ENCODE peak calls at places on chromosomes 1 and 21, in five cellular contexts. V, C, B, U and S are unnamed samples.

GRCh38 chr1:203645996-203646395 is 19.4 kb downstream of the ATP2B4 start:
- DNase-seq in V (peak; percentile 66), C (no peak), B (no peak), U (no peak), S (no peak)

GRCh38 chr1:3319874-3320245 is 134.6 kb upstream of the ARHGEF16 start:
- DNase-seq in U (no peak), V (peak; percentile 49), C (peak; percentile 70), B (peak; percentile 72), S (peak; percentile 89)

GRCh38 chr1:39721664-39722063 is 17.0 kb upstream of the PPIE start:
- DNase-seq in B (no peak), U (no peak), C (no peak), V (no peak), S (no peak)

GRCh38 chr1:59707216-59707615 is 107.5 kb upstream of the HOOK1 start:
- DNase-seq in B (no peak), U (no peak), C (peak; percentile 7), V (peak; percentile 98), S (no peak)

GRCh38 chr21:37454869-37455503 is 88.4 kb downstream of the DYRK1A start:
- DNase-seq in V (no peak), U (no peak), B (peak; percentile 28), C (peak; percentile 41), S (no peak)

GRCh38 chr1:171718216-171718615 is 23.6 kb downstream of the VAMP4 start:
- DNase-seq in U (no peak), C (no peak), V (peak; percentile 33), B (no peak), S (no peak)

GRCh38 chr1:20829531-20829930 is 42.4 kb upstream of the HP1BP3 start:
- DNase-seq in V (peak; percentile 46), U (no peak), B (no peak), C (no peak), S (no peak)

GRCh38 chr1:9262096-9262495 is 27.5 kb downstream of the H6PD start:
- DNase-seq in U (no peak), C (no peak), V (no peak), B (no peak), S (no peak)

GRCh38 chr1:9261496-9261895 is 26.9 kb downstream of the H6PD start:
- DNase-seq in U (no peak), C (no peak), B (no peak), V (no peak), S (no peak)

GRCh38 chr21:39968010-39968409 is 100.8 kb downstream of the PCP4 start:
- DNase-seq in B (no peak), V (no peak), U (no peak), C (no peak), S (no peak)

GRCh38 chr21:31172328-31172727 is 134.1 kb upstream of the KRTAP19-8 start:
- DNase-seq in V (no peak), U (no peak), C (no peak), B (no peak), S (no peak)

GRCh38 chr1:24727490-24728214 is 17.6 kb upstream of the CLIC4 start:
- DNase-seq in B (no peak), V (peak; percentile 93), U (peak; percentile 71), C (no peak), S (no peak)

GRCh38 chr1:56073614-56074356 is 505.6 kb downstream of the PLPP3 start:
- DNase-seq in U (no peak), V (peak; percentile 88), B (no peak), C (no peak), S (no peak)

GRCh38 chr1:24168246-24168645 is 18.8 kb downstream of the IFNLR1 start:
- DNase-seq in V (no peak), C (no peak), U (no peak), B (no peak), S (no peak)

GRCh38 chr1:36482724-36483388 is at the start of gene CSF3R:
- DNase-seq in V (no peak), U (no peak), B (no peak), C (no peak), S (no peak)

GRCh38 chr1:44890007-44890406 is 47.0 kb upstream of the PTCH2 start:
- DNase-seq in U (no peak), B (no peak), V (no peak), C (peak; percentile 38), S (no peak)

GRCh38 chr1:36352910-36353878 is 29.7 kb upstream of the EVA1B start:
- DNase-seq in V (peak; percentile 79), U (no peak), B (no peak), C (no peak), S (no peak)

GRCh38 chr1:210125143-210125542 is 107.5 kb upstream of the SERTAD4 start:
- DNase-seq in U (no peak), B (peak; percentile 26), C (no peak), V (no peak), S (no peak)

GRCh38 chr1:9942399-9942938 is 722 bp downstream of the LZIC start:
- DNase-seq in V (peak; percentile 72), U (peak; percentile 55), B (peak; percentile 66), C (peak; percentile 74), S (peak; percentile 58)

GRCh38 chr1:162878000-162878596 is 17.1 kb upstream of the CCDC190 start:
- DNase-seq in C (peak; percentile 67), B (peak; percentile 33), V (peak; percentile 80), U (no peak), S (peak; percentile 45)
- TF ChIP-seq MXI1 in C (no peak), B (peak; percentile 38), V (no peak), U (no peak), S (no peak)

GRCh38 chr1:93612510-93612909 is 69.1 kb downstream of the BCAR3 start:
- DNase-seq in V (no peak), U (no peak), B (no peak), C (no peak), S (no peak)
- H3K27me3 ChIP-seq in V (no peaks in the 10 kb centered on the region), U (no peaks in the 10 kb centered on the region), B (no peaks in the 10 kb centered on the region), C (peaks cover 22% of the 10 kb centered on the region), S (no peaks in the 10 kb centered on the region)

DNA sequence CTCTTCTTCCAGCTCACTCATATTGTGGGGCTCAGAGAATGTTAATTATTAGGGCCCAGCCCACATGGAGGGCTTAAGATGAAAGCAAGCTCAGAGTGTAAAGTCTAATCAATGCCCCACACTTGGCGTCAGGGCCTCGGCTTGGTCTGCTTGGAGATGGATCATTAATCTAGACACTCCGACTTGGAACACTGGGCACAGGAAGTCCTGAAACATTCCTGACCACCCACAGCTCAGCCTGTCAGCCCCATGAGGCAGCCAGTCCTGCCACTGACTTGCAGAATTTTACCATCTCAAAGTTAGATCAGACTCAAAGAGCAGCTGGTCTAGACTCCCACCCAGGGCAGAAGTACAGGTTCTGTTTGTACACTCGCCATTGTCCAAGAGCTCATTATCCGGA is 69.8 kb upstream of the TRABD2B start:
- DNase-seq in U (no peak), V (no peak), C (no peak), B (no peak), S (no peak)
- TF ChIP-seq MXI1 in U (no peak), V (no peak), C (no peak), B (no peak), S (no peak)

GRCh38 chr1:156922986-156923564 is 2.6 kb downstream of the LRRC71 start:
- DNase-seq in C (no peak), U (no peak), B (no peak), V (no peak), S (no peak)
- H3K27me3 ChIP-seq in C (peaks cover 17% of the 10 kb centered on the region), U (peaks cover 29% of the 10 kb centered on the region), B (no peaks in the 10 kb centered on the region), V (peaks cover 51% of the 10 kb centered on the region), S (peaks cover 26% of the 10 kb centered on the region)

DNA sequence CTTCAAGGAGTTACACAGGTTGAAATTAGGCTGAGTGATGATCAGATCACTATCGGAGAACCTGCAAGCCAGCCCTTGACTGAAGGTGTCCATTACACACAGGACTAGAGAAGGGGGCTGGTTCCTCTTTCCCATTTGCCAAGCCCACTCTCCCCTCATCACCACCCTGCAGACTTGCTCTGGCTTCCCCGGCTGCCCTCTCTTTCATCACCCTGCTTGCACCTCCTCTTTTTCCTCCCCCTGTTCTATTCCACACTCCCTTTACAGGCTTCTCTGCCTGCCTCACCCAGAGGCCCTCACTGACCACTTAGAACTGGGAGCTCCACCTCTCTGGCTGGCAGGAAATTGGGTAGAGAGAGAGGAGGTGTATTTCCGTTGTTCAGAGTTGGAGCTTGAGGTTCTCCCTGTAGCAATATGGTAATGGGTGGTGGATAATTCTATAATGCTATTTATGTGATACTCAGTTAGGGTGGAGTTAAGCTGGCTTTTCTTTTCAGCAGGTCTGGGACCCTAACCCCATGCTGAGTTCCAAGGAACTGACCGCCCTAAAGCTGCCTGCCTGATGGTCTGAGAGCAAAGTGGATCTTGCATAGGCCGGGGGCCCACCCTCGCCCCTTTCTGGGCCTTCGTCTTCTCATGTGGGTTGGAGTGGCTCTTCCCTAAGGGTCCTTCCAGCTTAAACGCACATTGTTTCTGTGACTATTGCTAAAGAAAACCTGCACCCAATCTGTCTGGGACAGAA is 111.8 kb upstream of the ADAR start:
- DNase-seq in U (no peak), V (no peak), B (no peak), C (no peak), S (no peak)
- TF ChIP-seq MXI1 in U (no peak), V (no peak), B (no peak), C (no peak), S (no peak)

DNA sequence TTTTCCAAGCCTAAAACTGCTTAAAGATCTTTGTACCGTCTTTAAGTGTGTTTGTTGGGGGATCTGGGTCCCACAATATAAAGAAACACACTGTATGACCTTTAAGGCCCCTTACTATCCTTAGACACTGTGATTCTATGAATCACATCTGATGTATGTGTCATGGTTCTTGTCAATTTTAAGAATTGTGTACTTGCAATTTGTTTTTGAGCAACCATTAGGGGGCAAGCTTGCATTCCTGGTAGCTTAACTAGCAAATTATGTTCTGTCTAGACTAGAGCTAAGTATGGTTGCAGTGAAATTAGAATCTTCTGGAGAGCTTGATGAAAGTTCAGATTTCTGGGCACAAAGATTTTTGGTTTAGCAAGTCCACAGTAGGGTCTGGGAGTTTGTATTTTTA is 219.5 kb downstream of the TPR start:
- DNase-seq in C (peak; percentile 60), V (peak; percentile 80), B (peak; percentile 12), U (no peak), S (peak; percentile 44)
- H3K27me3 ChIP-seq in C (no peaks in the 10 kb centered on the region), V (no peaks in the 10 kb centered on the region), B (no peaks in the 10 kb centered on the region), U (peaks cover 4% of the 10 kb centered on the region), S (no peaks in the 10 kb centered on the region)

DNA sequence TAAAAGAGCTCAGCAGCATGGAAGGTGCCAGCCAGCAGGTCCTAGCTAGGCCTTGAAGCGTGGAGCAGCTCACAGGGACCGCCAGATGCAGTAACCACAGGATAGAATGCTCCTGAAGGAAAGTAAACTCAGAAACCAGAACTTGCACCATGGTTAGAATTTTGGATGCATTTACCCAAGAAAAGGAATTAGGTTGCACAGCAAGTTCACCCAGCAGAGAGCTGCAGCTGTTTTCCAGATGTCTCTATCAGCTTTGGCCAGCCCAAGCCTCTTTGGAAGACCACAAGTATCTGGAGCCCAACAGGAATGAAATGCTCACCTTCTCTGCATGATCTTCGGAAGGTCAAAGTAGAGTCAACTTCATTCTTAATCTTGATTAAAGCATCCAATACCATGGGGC is 21.0 kb upstream of the ATP13A2 start:
- DNase-seq in V (no peak), U (no peak), C (no peak), B (no peak), S (no peak)
- TF ChIP-seq MXI1 in V (no peak), U (no peak), C (no peak), B (no peak), S (no peak)